ENCODE peak calls at places on chromosomes 4 and X, in four cellular contexts. M is A549, P is breast epithelium, U is suprapubic skin. W is an unnamed sample.

GRCh38 chr4:174213734-174214101 is 69.7 kb downstream of the FBXO8 start:
- DNase-seq in M (no peak), P (no peak), U (no peak), W (no peak)

GRCh38 chrX:13389501-13389900 is 69.6 kb upstream of the ATXN3L start:
- DNase-seq in M (no peak), P (no peak), U (no peak), W (no peak)

GRCh38 chr4:152805071-152805650 is 25.4 kb downstream of the ARFIP1 start:
- DNase-seq in M (no peak), P (no peak), U (no peak), W (no peak)

GRCh38 chr4:151652841-151653547 is 107.8 kb downstream of the GATB start:
- DNase-seq in M (no peak), P (no peak), U (no peak), W (no peak)

GRCh38 chrX:3638280-3638873 is 75.1 kb downstream of the PRKX start:
- DNase-seq in M (peak; percentile 37), P (no peak), U (no peak), W (peak; percentile 28)

GRCh38 chr4:7076694-7077082 is 8.8 kb upstream of the GRPEL1 start:
- DNase-seq in M (no peak), P (no peak), U (no peak), W (no peak)

GRCh38 chr4:184896868-184897715 is 71.3 kb upstream of the ACSL1 start:
- DNase-seq in M (no peak), P (no peak), U (no peak), W (no peak)

GRCh38 chr4:1576200-1576960 is 107.7 kb downstream of the FAM53A start:
- DNase-seq in M (no peak), P (no peak), U (peak; percentile 41), W (no peak)

GRCh38 chrX:123803331-123803983 is 56.4 kb upstream of the XIAP start:
- DNase-seq in M (peak; percentile 95), P (no peak), U (no peak), W (no peak)

GRCh38 chrX:15864629-15865028 is 10.0 kb upstream of the AP1S2 start:
- DNase-seq in M (peak; percentile 21), P (no peak), U (no peak), W (no peak)

GRCh38 chrX:153770606-153771175 is 6.6 kb downstream of the PLXNB3 start:
- DNase-seq in M (no peak), P (no peak), U (no peak), W (no peak)

GRCh38 chrX:38112566-38112965 is 106.2 kb downstream of the SYTL5 start:
- DNase-seq in M (no peak), P (no peak), U (no peak), W (no peak)

GRCh38 chrX:22652596-22652995 is 347.2 kb upstream of the DDX53 start:
- DNase-seq in M (peak; percentile 27), P (no peak), U (no peak), W (no peak)

GRCh38 chrX:119763175-119763574 is 4.8 kb downstream of the SOWAHD start:
- DNase-seq in M (no peak), P (no peak), U (no peak), W (no peak)

GRCh38 chr4:126004936-126005335 is 690.2 kb downstream of the FAT4 start:
- DNase-seq in M (no peak), P (no peak), U (no peak), W (no peak)

GRCh38 chr4:123484291-123484926 is 87.8 kb downstream of the SPRY1 start:
- DNase-seq in M (no peak), P (no peak), U (no peak), W (no peak)

GRCh38 chr4:26723216-26723615 is 137.4 kb upstream of the STIM2 start:
- DNase-seq in M (no peak), P (no peak), U (no peak), W (no peak)

GRCh38 chr4:155353923-155354540 is 22.7 kb downstream of the MAP9 start:
- DNase-seq in M (peak; percentile 59), P (peak; percentile 56), U (no peak), W (peak; percentile 5)

GRCh38 chr4:187236491-187236890 is 512.8 kb upstream of the FAT1 start:
- DNase-seq in M (peak; percentile 11), P (no peak), U (no peak), W (no peak)

GRCh38 chrX:39167791-39168190 is 366.5 kb downstream of the MID1IP1 start:
- DNase-seq in M (no peak), P (no peak), U (no peak), W (no peak)

GRCh38 chr4:142581891-142582290 is 264.2 kb downstream of the INPP4B start:
- DNase-seq in M (no peak), P (no peak), U (no peak), W (no peak)

GRCh38 chr4:138977525-138977924 is 38.1 kb upstream of the NOCT start:
- DNase-seq in M (no peak), P (no peak), U (no peak), W (no peak)

GRCh38 chr4:138976526-138976925 is 39.1 kb upstream of the NOCT start:
- DNase-seq in M (no peak), P (no peak), U (no peak), W (no peak)

GRCh38 chr4:138978028-138978585 is 37.5 kb upstream of the NOCT start:
- DNase-seq in M (no peak), P (no peak), U (no peak), W (no peak)

GRCh38 chr4:138972956-138973819 is 42.4 kb upstream of the NOCT start:
- DNase-seq in M (no peak), P (no peak), U (no peak), W (no peak)

DNA sequence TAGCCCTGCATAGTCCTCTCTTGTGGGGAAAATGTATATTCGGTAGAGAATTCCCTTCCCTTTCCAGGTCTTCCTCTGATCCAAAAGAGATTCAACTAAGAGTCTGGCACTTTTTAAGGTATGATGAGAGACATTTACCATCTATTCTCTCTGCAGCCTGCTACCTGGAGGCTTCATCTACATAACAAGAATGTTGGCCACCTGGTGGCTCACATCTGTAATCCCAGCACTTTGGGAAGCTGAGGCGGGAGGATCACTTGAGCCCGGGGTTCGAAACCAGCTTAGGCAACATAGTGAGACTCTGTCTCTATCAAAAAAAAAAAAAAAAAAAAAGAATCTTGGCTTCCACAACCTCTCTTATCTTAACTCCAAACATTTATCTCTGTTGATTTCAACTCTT is 40.4 kb upstream of the NOCT start:
- DNase-seq in M (no peak), P (no peak), U (no peak), W (no peak)
- H3K4me3 ChIP-seq in M (no peak overlapping the region), P (no peak overlapping the region), U (no peak overlapping the region), W (no peak overlapping the region)

GRCh38 chrX:69505772-69506616 is 1.9 kb downstream of the NALF2 start:
- DNase-seq in M (no peak), P (no peak), U (no peak), W (no peak)

GRCh38 chrX:69503835-69504625 is at the start of gene NALF2:
- DNase-seq in M (peak; percentile 76), P (peak; percentile 54), U (no peak), W (no peak)

GRCh38 chrX:69503228-69503834 is 795 bp upstream of the NALF2 start:
- DNase-seq in M (peak; percentile 75), P (no peak), U (no peak), W (no peak)

GRCh38 chrX:69506617-69507499 is 2.7 kb downstream of the NALF2 start:
- DNase-seq in M (no peak), P (no peak), U (no peak), W (no peak)

GRCh38 chrX:69504626-69505612 is 793 bp downstream of the NALF2 start:
- DNase-seq in M (no peak), P (no peak), U (no peak), W (no peak)
- H3K4me3 ChIP-seq in M (peak overlapping the region; percentile 81), P (peak overlapping the region; percentile 44), U (peak overlapping the region; percentile 53), W (peak overlapping the region; percentile 83)

DNA sequence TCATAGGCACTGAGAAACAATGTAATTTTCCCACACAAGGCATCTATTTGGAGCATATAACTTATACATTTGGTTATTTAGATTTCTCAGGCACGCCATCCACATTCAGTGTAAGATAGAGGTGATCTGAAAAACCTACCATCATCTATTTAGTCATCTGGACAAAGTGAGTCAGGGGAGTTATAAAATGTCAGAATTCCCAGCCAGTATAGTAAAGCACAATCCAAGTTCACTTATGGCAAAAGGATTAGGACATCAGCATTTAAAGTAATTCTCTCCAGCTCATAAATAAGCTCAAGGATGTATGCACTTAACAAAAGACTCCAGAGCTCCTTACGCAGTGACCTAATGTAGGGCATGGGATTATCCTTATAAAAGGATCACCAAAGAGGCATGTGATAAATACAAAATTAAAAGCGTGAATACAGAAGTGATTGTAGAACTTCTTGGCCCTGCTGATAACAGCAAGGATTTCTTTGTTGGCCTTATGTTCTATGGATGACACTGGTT is 65.3 kb upstream of the DCLK2 start:
- DNase-seq in M (no peak), P (no peak), U (no peak), W (no peak)
- H3K4me3 ChIP-seq in M (no peak overlapping the region), P (no peak overlapping the region), U (no peak overlapping the region), W (no peak overlapping the region)

GRCh38 chrX:129653181-129653984 is 1.4 kb downstream of the APLN start:
- DNase-seq in M (no peak), P (no peak), U (no peak), W (no peak)

GRCh38 chrX:129652565-129653169 is 2.1 kb downstream of the APLN start:
- DNase-seq in M (no peak), P (no peak), U (no peak), W (no peak)

GRCh38 chrX:129654652-129655546 is at the start of gene APLN:
- DNase-seq in M (no peak), P (no peak), U (no peak), W (no peak)

GRCh38 chrX:129655547-129656248 is 942 bp upstream of the APLN start:
- DNase-seq in M (peak; percentile 48), P (no peak), U (no peak), W (no peak)

GRCh38 chrX:129653985-129654651 is 638 bp downstream of the APLN start:
- DNase-seq in M (peak; percentile 35), P (no peak), U (no peak), W (no peak)
- H3K4me3 ChIP-seq in M (peak overlapping the region; percentile 50), P (peak overlapping the region; percentile 45), U (peak overlapping the region; percentile 54), W (peak overlapping the region; percentile 66)